ENCODE peak calls at places on chromosomes 4 and X, in five cellular contexts. C, P, V, X and T are unnamed samples.

GRCh38 chr4:165347647-165348569 is 20.4 kb downstream of the MSMO1 start:
- DNase-seq in C (no peak), P (no peak), V (no peak), X (no peak), T (no peak)

GRCh38 chr4:81052119-81053068 is 21.9 kb downstream of the BMP3 start:
- DNase-seq in C (no peak), P (peak), V (peak), X (peak), T (peak)

GRCh38 chrX:41923925-41924693 is 755 bp upstream of the CASK start:
- DNase-seq in C (no peak), P (no peak), V (peak), X (no peak), T (no peak)

GRCh38 chrX:143869018-143869417 is 14.9 kb upstream of the UBE2NL start:
- DNase-seq in C (no peak), P (no peak), V (no peak), X (no peak), T (no peak)

GRCh38 chr4:183291070-183291469 is 29.0 kb downstream of the CLDN22 start:
- DNase-seq in C (no peak), P (no peak), V (no peak), X (no peak), T (no peak)

GRCh38 chr4:168197926-168198325 is 105.6 kb downstream of the ANXA10 start:
- DNase-seq in C (no peak), P (no peak), V (no peak), X (no peak), T (no peak)

GRCh38 chrX:78923198-78924015 is 21.8 kb upstream of the P2RY10 start:
- DNase-seq in C (no peak), P (no peak), V (no peak), X (no peak), T (no peak)

GRCh38 chr4:138765442-138765841 is 250.1 kb upstream of the NOCT start:
- DNase-seq in C (no peak), P (no peak), V (no peak), X (no peak), T (no peak)

GRCh38 chr4:10056334-10057022 is 35.2 kb upstream of the SLC2A9 start:
- DNase-seq in C (no peak), P (no peak), V (no peak), X (no peak), T (no peak)

GRCh38 chr4:121789960-121790829 is 10.9 kb upstream of the EXOSC9 start:
- DNase-seq in C (no peak), P (peak), V (peak), X (no peak), T (no peak)

GRCh38 chrX:135435933-135436332 is 14.2 kb downstream of the SMIM10L2A start:
- DNase-seq in C (no peak), P (no peak), V (no peak), X (no peak), T (no peak)

GRCh38 chrX:135436966-135437866 is 15.5 kb downstream of the SMIM10L2A start:
- DNase-seq in C (no peak), P (no peak), V (no peak), X (no peak), T (no peak)

GRCh38 chrX:135436456-135436855 is 14.7 kb downstream of the SMIM10L2A start:
- DNase-seq in C (no peak), P (no peak), V (no peak), X (no peak), T (no peak)

GRCh38 chrX:135438734-135439043 is 16.9 kb downstream of the SMIM10L2A start:
- DNase-seq in C (no peak), P (no peak), V (no peak), X (no peak), T (no peak)

DNA sequence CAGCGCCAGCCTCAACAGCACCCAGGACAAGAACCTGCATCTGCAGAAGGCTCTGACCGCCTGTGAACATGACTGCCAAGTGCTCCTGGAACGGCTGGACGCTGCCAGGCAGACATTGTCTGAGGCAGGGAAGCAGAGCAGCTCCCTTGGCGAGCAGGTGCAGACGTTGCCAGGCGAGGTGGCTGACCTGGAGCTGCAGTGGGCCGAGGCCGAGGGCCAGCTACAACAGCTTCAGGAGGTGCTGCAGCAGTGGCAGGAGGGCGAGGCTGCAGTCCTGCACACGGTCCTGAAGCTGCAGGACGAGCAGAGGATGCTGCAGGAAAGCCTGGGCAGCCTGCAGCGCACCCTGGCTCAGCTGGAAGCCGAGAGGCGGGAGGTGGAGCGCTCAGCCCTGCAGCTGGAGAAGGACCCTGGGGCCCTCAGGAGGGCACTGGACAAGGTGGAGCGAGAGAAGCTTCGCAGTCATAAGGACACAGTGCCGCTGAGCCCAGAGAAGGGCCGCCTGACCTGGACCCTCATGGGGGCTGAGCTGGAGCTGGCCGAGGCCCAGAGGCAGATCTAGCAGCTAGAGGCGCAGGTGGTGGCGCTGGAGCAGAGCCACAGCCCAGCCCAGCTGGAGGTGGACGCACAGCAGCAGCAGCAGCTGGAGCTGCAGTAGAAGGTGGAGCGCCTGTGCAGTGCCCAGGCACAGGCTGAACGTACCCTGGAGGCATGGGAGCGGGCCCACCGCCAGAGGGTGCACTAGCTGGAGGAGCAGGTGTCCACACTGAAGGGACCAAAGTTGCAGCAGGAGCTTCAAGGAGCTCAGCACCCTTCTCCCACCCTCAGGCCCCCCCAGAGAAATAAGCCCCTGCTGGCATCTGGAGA is 16.4 kb downstream of the SMIM10L2A start:
- DNase-seq in C (no peak), P (no peak), V (no peak), X (peak), T (no peak)
- TF ChIP-seq CTCF in C (no peak), P (no peak), V (no peak), X (no peak), T (no peak)

DNA sequence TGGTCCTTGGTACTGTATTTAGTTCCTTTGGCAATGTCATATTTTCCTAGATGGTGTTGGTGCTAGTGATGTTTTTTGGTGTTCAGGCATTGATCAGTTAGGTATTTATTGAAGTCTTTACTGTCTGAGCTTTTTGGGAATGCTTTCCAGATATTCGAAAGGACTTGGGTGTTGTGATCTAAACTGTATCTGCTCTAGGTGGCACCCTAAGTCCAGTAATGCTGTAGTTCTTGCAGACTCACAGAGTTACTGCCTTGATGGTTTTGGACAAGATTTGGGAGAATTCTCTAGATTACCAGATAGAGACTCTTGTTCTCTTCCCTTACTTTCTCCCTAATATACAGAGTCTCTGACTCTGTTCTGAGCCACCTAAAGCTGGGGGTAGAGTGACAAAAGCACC is 513.6 kb upstream of the PITX2 start:
- DNase-seq in C (no peak), P (no peak), V (peak), X (no peak), T (no peak)
- TF ChIP-seq CTCF in C (no peak), P (peak), V (peak), X (no peak), T (no peak)

DNA sequence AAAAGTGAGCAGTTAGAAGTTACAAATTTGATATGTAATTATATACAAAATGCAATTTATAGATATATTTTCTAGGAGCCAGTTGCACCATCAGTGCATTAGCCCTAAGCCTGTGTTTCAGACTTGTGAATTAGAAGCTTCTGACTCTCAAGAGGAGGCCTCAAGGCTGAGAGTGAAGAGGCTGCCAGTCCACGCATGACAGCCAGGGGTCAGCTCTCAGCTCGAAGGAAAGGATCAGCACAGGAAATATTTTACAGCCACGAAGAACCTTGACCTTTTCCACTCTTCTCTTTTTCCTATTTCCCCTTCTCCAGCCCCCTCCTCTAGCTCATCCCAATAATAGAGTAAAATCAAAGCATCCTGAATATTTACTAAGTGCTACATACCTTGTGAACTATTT is 642.4 kb downstream of the TRIML1 start:
- DNase-seq in C (no peak), P (no peak), V (peak), X (no peak), T (peak)
- TF ChIP-seq CTCF in C (peak), P (peak), V (peak), X (no peak), T (peak)

GRCh38 chrX:50206753-50207152 is 2.2 kb downstream of the CCNB3 start:
- DNase-seq in C (no peak), P (no peak), V (no peak), X (no peak), T (no peak)

DNA sequence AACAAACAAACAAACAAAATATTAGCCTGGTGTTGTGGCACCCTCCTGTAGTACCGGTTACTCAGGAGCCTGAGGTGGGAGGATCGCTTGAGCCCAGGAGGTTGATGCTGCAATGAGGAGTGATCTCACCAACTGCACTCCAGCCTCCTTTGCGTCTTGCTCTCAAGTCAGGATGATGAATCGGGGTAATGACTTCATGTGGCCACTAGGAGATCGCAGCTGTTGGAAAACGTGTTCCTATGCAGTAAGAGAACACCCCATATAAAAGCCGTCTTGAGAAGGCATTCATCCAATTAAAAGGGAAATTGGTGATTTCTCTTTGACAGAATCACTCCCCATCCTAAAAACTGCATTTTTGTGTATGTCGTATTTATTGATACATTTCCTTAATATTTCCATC is 6.9 kb downstream of the CCNB3 start:
- DNase-seq in C (no peak), P (no peak), V (peak), X (no peak), T (no peak)
- TF ChIP-seq CTCF in C (no peak), P (peak), V (peak), X (no peak), T (peak)